ENCODE peak calls at places on chromosomes 6 and 20, in seven cellular contexts. S, G, L, X, T, D and U are unnamed samples. For H3F3A and H3K4me1, the result is how much of the 10 kb centered on the place peaks cover.

GRCh38 chr20:33279261-33279910 is 3.6 kb upstream of the BPIFB1 start:
- DNase-seq in S (no peak), G (no peak), L (no peak), X (no peak), T (no peak), D (no peak), U (no peak)

GRCh38 chr20:48841861-48842529 is 14.2 kb upstream of the PREX1 start:
- DNase-seq in S (no peak), G (no peak), L (peak), X (peak), T (no peak), D (no peak), U (peak)

GRCh38 chr6:13446371-13446770 is 41.0 kb downstream of the GFOD1 start:
- DNase-seq in S (no peak), G (no peak), L (no peak), X (no peak), T (no peak), D (no peak), U (no peak)

GRCh38 chr6:41470341-41471063 is 75.7 kb upstream of the FOXP4 start:
- DNase-seq in S (no peak), G (peak), L (peak), X (no peak), T (peak), D (no peak), U (peak)

GRCh38 chr6:42694586-42694985 is 27.8 kb downstream of the PRPH2 start:
- DNase-seq in S (no peak), G (no peak), L (peak), X (no peak), T (no peak), D (no peak), U (peak)

GRCh38 chr6:26240981-26241770 is 123.8 kb upstream of the BTN3A2 start:
- DNase-seq in S (no peak), G (peak), L (no peak), X (no peak), T (peak), D (no peak), U (peak)

GRCh38 chr20:16423311-16424212 is 149.7 kb downstream of the KIF16B start:
- DNase-seq in S (no peak), G (no peak), L (no peak), X (no peak), T (no peak), D (no peak), U (no peak)

GRCh38 chr20:48040491-48040890 is 255.2 kb upstream of the SULF2 start:
- DNase-seq in S (no peak), G (no peak), L (no peak), X (no peak), T (no peak), D (no peak), U (no peak)

GRCh38 chr6:74409447-74409846 is 713.4 kb downstream of the CD109 start:
- DNase-seq in S (no peak), G (peak), L (no peak), X (peak), T (peak), D (peak), U (peak)

GRCh38 chr6:36682328-36683144 is 4.0 kb downstream of the CDKN1A start:
- DNase-seq in S (no peak), G (peak), L (peak), X (peak), T (no peak), D (peak), U (peak)

GRCh38 chr20:53735536-53736050 is 142.0 kb upstream of the ZNF217 start:
- DNase-seq in S (no peak), G (peak), L (peak), X (peak), T (no peak), D (peak), U (peak)

GRCh38 chr6:102356170-102356569 is 962.7 kb downstream of the GRIK2 start:
- DNase-seq in S (no peak), G (peak), L (no peak), X (no peak), T (no peak), D (no peak), U (no peak)

GRCh38 chr20:44579313-44580090 is 2.9 kb upstream of the PKIG start:
- DNase-seq in S (no peak), G (no peak), L (no peak), X (no peak), T (peak), D (no peak), U (peak)

DNA sequence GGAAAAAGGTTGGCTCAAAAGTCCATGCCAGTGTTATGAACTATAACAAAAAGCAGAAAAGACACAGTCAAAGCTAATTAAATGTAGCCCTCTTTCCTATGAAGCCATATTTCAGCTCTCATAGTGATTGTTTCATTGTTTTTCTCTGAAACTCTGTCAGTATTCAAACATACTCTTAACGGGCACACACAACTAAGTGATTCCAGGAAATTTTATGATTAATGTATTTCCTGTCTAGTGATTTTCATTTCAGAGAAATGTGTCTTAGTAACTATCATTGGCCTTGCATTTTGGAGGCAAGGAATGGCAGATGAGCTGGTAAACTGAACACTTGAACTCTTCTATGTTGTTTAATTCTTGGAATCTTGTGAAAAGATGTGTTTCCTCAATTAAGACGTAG is 68.0 kb downstream of the CLVS2 start:
- DNase-seq in S (no peak), G (no peak), L (no peak), X (no peak), T (no peak), D (no peak), U (no peak)
- H3F3A ChIP-seq in S (under half), G (under half), L (under half), X (under half), T (under half), D (under half), U (under half)

GRCh38 chr6:165081944-165082532 is 227.4 kb downstream of the C6orf118 start:
- DNase-seq in S (no peak), G (no peak), L (no peak), X (no peak), T (no peak), D (no peak), U (no peak)

GRCh38 chr6:165090206-165090605 is 219.2 kb downstream of the C6orf118 start:
- DNase-seq in S (no peak), G (no peak), L (no peak), X (no peak), T (no peak), D (no peak), U (peak)

GRCh38 chr6:165082631-165083030 is 226.8 kb downstream of the C6orf118 start:
- DNase-seq in S (no peak), G (no peak), L (no peak), X (no peak), T (no peak), D (no peak), U (no peak)

GRCh38 chr6:165091121-165091785 is 218.2 kb downstream of the C6orf118 start:
- DNase-seq in S (no peak), G (no peak), L (no peak), X (peak), T (no peak), D (no peak), U (peak)

GRCh38 chr6:165086746-165087145 is 222.7 kb downstream of the C6orf118 start:
- DNase-seq in S (no peak), G (no peak), L (no peak), X (no peak), T (no peak), D (no peak), U (no peak)
- H3K4me1 ChIP-seq in S (under half), G (under half), L (under half), X (under half), T (under half), D (under half), U (under half)

DNA sequence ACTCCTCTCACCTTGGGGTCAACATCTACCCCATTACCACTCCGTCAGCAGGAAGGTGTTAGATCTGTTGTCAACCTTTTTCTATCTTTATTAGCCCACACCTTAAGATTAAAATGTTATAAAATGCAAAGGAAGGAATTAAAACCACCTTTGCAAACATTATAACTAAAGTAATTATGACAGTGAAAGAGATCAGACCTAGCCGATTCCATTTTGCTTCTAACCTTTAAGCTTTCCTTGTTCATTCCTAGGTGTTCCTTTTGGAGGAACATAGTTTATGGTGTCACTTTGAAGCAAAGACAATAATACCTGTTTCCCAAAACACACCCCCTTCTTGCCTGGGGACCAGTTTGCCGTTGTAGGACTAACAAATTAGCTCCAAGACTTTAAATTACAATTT is 1223.0 kb upstream of the ADGRB3 start:
- DNase-seq in S (no peak), G (no peak), L (no peak), X (no peak), T (no peak), D (no peak), U (no peak)
- H2AFZ ChIP-seq in S (no peak), G (peak), L (no peak), X (no peak), T (no peak), D (no peak), U (no peak)

GRCh38 chr6:6611486-6611885 is 23.0 kb downstream of the LY86 start:
- DNase-seq in S (no peak), G (no peak), L (no peak), X (no peak), T (no peak), D (no peak), U (no peak)
- H3F3A ChIP-seq in S (under half), G (under half), L (under half), X (under half), T (under half), D (under half), U (under half)

GRCh38 chr6:158011478-158011920 is 29.8 kb downstream of the SYNJ2 start:
- DNase-seq in S (no peak), G (no peak), L (no peak), X (peak), T (no peak), D (no peak), U (no peak)
- H3K4me1 ChIP-seq in S (under half), G (under half), L (under half), X (under half), T (under half), D (under half), U (under half)

DNA sequence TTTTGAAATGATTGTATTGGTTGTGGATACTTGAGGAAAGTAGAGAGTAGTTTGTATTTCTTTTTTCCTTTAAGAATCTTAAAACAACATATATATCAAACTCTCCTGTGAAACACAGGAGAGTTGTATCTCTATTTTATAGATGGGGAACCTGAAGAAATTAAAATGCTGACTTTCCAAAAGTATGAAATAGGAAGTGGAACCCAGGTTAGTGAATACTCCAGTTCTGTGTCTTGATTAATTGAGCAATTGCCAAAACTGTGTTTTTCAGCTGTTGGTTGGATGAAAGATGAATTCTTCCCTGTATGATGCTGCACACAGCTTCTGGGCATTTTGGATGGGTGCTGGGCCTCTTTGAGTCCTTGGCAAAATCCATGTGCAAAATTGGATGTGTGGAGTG is 86.3 kb downstream of the ARID1B start:
- DNase-seq in S (no peak), G (no peak), L (no peak), X (no peak), T (no peak), D (no peak), U (no peak)
- H2AFZ ChIP-seq in S (no peak), G (no peak), L (no peak), X (no peak), T (no peak), D (no peak), U (no peak)

GRCh38 chr6:90263653-90264052 is 33.0 kb downstream of the BACH2 start:
- DNase-seq in S (no peak), G (no peak), L (no peak), X (peak), T (no peak), D (peak), U (no peak)
- H3F3A ChIP-seq in S (under half), G (under half), L (under half), X (under half), T (under half), D (under half), U (under half)

GRCh38 chr6:152975204-152975915 is 7.5 kb downstream of the FBXO5 start:
- DNase-seq in S (no peak), G (no peak), L (no peak), X (no peak), T (no peak), D (no peak), U (no peak)
- H3K4me1 ChIP-seq in S (under half), G (under half), L (under half), X (under half), T (half or more), D (under half), U (under half)

GRCh38 chr6:130127195-130127594 is 95.6 kb downstream of the SAMD3 start:
- DNase-seq in S (no peak), G (no peak), L (no peak), X (no peak), T (no peak), D (no peak), U (no peak)

GRCh38 chr6:130134594-130134993 is 88.2 kb downstream of the SAMD3 start:
- DNase-seq in S (no peak), G (no peak), L (no peak), X (no peak), T (no peak), D (no peak), U (no peak)

GRCh38 chr6:130132286-130132701 is 90.5 kb downstream of the SAMD3 start:
- DNase-seq in S (no peak), G (no peak), L (no peak), X (no peak), T (no peak), D (no peak), U (no peak)

DNA sequence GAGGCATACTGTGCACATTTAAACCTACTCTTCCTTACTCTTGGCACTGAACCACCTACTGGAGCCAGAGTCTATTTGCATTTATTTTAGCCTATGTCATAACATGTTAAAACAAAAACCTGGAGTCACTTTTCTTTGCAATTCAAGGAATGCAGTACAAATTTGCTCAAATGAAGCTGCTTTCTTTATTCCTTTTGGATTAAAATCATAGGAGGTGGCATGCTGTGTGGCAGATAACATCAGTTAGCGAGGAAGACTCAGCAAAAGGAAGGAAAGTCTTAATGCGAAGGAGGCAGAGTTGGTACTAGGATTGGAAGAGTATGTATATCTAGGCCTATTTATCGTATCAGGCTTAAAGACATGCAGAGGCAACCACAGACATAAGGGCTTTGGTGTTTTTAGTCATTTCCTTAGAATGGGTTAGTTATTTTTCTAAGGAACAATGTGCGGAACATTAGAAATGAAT is 92.9 kb downstream of the SAMD3 start:
- DNase-seq in S (no peak), G (no peak), L (no peak), X (no peak), T (no peak), D (no peak), U (no peak)
- H2AFZ ChIP-seq in S (peak), G (no peak), L (no peak), X (no peak), T (no peak), D (no peak), U (no peak)

GRCh38 chr20:57398901-57399535 is 7.8 kb downstream of the RBM38 start:
- DNase-seq in S (no peak), G (no peak), L (no peak), X (no peak), T (peak), D (no peak), U (no peak)

GRCh38 chr20:57400821-57401564 is 9.8 kb downstream of the RBM38 start:
- DNase-seq in S (no peak), G (no peak), L (no peak), X (no peak), T (no peak), D (peak), U (no peak)

GRCh38 chr20:57400262-57400701 is 9.1 kb downstream of the RBM38 start:
- DNase-seq in S (no peak), G (no peak), L (no peak), X (no peak), T (no peak), D (peak), U (no peak)

GRCh38 chr20:57398231-57398821 is 7.1 kb downstream of the RBM38 start:
- DNase-seq in S (no peak), G (no peak), L (no peak), X (no peak), T (no peak), D (peak), U (no peak)

DNA sequence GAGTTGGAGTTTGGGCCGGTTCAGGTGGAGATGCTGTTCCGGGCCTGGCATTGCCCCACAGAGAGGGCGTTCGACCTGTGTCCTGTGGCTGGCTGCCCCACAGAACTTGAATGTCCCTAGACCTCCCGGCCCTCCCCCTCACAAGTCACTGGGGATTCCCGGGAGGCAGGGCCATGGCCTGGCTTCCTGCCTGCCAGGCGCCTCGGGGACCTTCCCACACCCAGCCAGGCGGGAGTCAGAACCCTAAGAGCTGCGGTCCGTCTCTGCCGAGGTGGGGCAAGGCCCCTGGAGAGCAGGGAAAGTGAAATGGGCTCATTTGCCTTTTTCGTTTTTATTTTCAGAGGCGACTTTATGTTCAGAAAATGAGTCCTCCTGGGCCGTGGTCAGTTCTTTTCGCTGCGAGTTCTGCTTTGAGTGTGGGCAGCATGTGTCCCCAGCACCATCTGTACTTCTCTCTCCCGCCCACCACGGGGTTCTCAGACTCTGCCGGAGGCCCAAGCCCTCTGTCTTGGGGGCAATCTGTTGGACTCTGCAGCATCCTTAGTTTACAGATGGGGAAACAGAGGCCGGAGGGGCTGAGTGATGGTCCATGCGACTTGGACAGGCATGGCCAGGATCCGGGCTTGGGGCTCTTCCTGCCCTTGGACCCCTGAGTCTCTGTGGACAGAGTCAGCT is 8.5 kb downstream of the RBM38 start:
- DNase-seq in S (no peak), G (no peak), L (no peak), X (no peak), T (no peak), D (peak), U (no peak)
- H3F3A ChIP-seq in S (under half), G (under half), L (under half), X (under half), T (under half), D (half or more), U (under half)